ENCODE peak calls at places on chromosomes 3 and 15, in nine cellular contexts. One of them, this sample, is unnamed.

GRCh38 chr15:53837263-53837662 is 77.8 kb upstream of the WDR72 start:
- DNase-seq in mesothelial cell of epicardium: no peak
- DNase-seq in AG04450: no peak
- DNase-seq in Calu3: peak
- DNase-seq in epithelial cell of esophagus: peak
- DNase-seq in BJ: no peak
- DNase-seq in progenitor cell of endocrine pancreas: no peak
- DNase-seq in cardiac fibroblast: no peak
- DNase-seq in A549: peak
- DNase-seq in this sample: no peak

GRCh38 chr15:73082719-73083275 is 30.5 kb downstream of the NEO1 start:
- DNase-seq in mesothelial cell of epicardium: no peak
- DNase-seq in AG04450: no peak
- DNase-seq in Calu3: no peak
- DNase-seq in epithelial cell of esophagus: no peak
- DNase-seq in BJ: no peak
- DNase-seq in progenitor cell of endocrine pancreas: no peak
- DNase-seq in cardiac fibroblast: no peak
- DNase-seq in A549: no peak
- DNase-seq in this sample: no peak

GRCh38 chr3:63069780-63070540 is 194.7 kb upstream of the CADPS start:
- DNase-seq in mesothelial cell of epicardium: no peak
- DNase-seq in AG04450: no peak
- DNase-seq in Calu3: no peak
- DNase-seq in epithelial cell of esophagus: no peak
- DNase-seq in BJ: no peak
- DNase-seq in progenitor cell of endocrine pancreas: no peak
- DNase-seq in cardiac fibroblast: no peak
- DNase-seq in A549: no peak
- DNase-seq in this sample: no peak

GRCh38 chr3:55896155-55896554 is 409.0 kb upstream of the WNT5A start:
- DNase-seq in mesothelial cell of epicardium: no peak
- DNase-seq in AG04450: no peak
- DNase-seq in Calu3: no peak
- DNase-seq in epithelial cell of esophagus: no peak
- DNase-seq in BJ: no peak
- DNase-seq in progenitor cell of endocrine pancreas: no peak
- DNase-seq in cardiac fibroblast: no peak
- DNase-seq in A549: no peak
- DNase-seq in this sample: no peak

GRCh38 chr15:69311319-69311721 is 12.6 kb downstream of the PAQR5 start:
- DNase-seq in mesothelial cell of epicardium: no peak
- DNase-seq in AG04450: no peak
- DNase-seq in Calu3: no peak
- DNase-seq in epithelial cell of esophagus: no peak
- DNase-seq in BJ: no peak
- DNase-seq in progenitor cell of endocrine pancreas: no peak
- DNase-seq in cardiac fibroblast: peak
- DNase-seq in A549: peak
- DNase-seq in this sample: no peak

GRCh38 chr3:11510001-11510760 is 133.5 kb downstream of the VGLL4 start:
- DNase-seq in mesothelial cell of epicardium: no peak
- DNase-seq in AG04450: no peak
- DNase-seq in Calu3: no peak
- DNase-seq in epithelial cell of esophagus: no peak
- DNase-seq in BJ: no peak
- DNase-seq in progenitor cell of endocrine pancreas: no peak
- DNase-seq in cardiac fibroblast: no peak
- DNase-seq in A549: no peak
- DNase-seq in this sample: no peak

GRCh38 chr3:191378142-191378541 is 47.8 kb upstream of the UTS2B start:
- DNase-seq in mesothelial cell of epicardium: no peak
- DNase-seq in AG04450: no peak
- DNase-seq in Calu3: no peak
- DNase-seq in epithelial cell of esophagus: no peak
- DNase-seq in BJ: no peak
- DNase-seq in progenitor cell of endocrine pancreas: no peak
- DNase-seq in cardiac fibroblast: no peak
- DNase-seq in A549: no peak
- DNase-seq in this sample: no peak

GRCh38 chr3:169929830-169930519 is 18.6 kb downstream of the SAMD7 start:
- DNase-seq in mesothelial cell of epicardium: no peak
- DNase-seq in AG04450: no peak
- DNase-seq in Calu3: no peak
- DNase-seq in epithelial cell of esophagus: no peak
- DNase-seq in BJ: no peak
- DNase-seq in progenitor cell of endocrine pancreas: no peak
- DNase-seq in cardiac fibroblast: no peak
- DNase-seq in A549: no peak
- DNase-seq in this sample: no peak

GRCh38 chr15:73983211-73983727 is 8.8 kb downstream of the STOML1 start:
- DNase-seq in mesothelial cell of epicardium: no peak
- DNase-seq in AG04450: peak
- DNase-seq in Calu3: peak
- DNase-seq in epithelial cell of esophagus: peak
- DNase-seq in BJ: no peak
- DNase-seq in progenitor cell of endocrine pancreas: no peak
- DNase-seq in cardiac fibroblast: peak
- DNase-seq in A549: no peak
- DNase-seq in this sample: no peak

GRCh38 chr15:66684136-66684681 is 17.8 kb upstream of the SMAD6 start:
- DNase-seq in mesothelial cell of epicardium: no peak
- DNase-seq in AG04450: no peak
- DNase-seq in Calu3: no peak
- DNase-seq in epithelial cell of esophagus: peak
- DNase-seq in BJ: no peak
- DNase-seq in progenitor cell of endocrine pancreas: no peak
- DNase-seq in cardiac fibroblast: no peak
- DNase-seq in A549: no peak
- DNase-seq in this sample: no peak

GRCh38 chr15:95929232-95929846 is 401.2 kb upstream of the NR2F2 start:
- DNase-seq in mesothelial cell of epicardium: no peak
- DNase-seq in AG04450: no peak
- DNase-seq in Calu3: no peak
- DNase-seq in epithelial cell of esophagus: no peak
- DNase-seq in BJ: no peak
- DNase-seq in progenitor cell of endocrine pancreas: no peak
- DNase-seq in cardiac fibroblast: peak
- DNase-seq in A549: no peak
- DNase-seq in this sample: no peak

GRCh38 chr15:89187911-89188514 is 33.4 kb downstream of the RLBP1 start:
- DNase-seq in mesothelial cell of epicardium: no peak
- DNase-seq in AG04450: no peak
- DNase-seq in Calu3: no peak
- DNase-seq in epithelial cell of esophagus: no peak
- DNase-seq in BJ: no peak
- DNase-seq in progenitor cell of endocrine pancreas: no peak
- DNase-seq in cardiac fibroblast: no peak
- DNase-seq in A549: no peak
- DNase-seq in this sample: no peak

GRCh38 chr3:12508316-12508715 is 24.0 kb downstream of the TSEN2 start:
- DNase-seq in mesothelial cell of epicardium: no peak
- DNase-seq in AG04450: peak
- DNase-seq in Calu3: no peak
- DNase-seq in epithelial cell of esophagus: peak
- DNase-seq in BJ: peak
- DNase-seq in progenitor cell of endocrine pancreas: no peak
- DNase-seq in cardiac fibroblast: peak
- DNase-seq in A549: peak
- DNase-seq in this sample: peak

GRCh38 chr15:43868412-43868811 is 41.6 kb downstream of the WDR76 start:
- DNase-seq in mesothelial cell of epicardium: no peak
- DNase-seq in AG04450: no peak
- DNase-seq in Calu3: no peak
- DNase-seq in epithelial cell of esophagus: no peak
- DNase-seq in BJ: no peak
- DNase-seq in progenitor cell of endocrine pancreas: no peak
- DNase-seq in cardiac fibroblast: peak
- DNase-seq in A549: no peak
- DNase-seq in this sample: no peak

GRCh38 chr3:54573922-54574321 is 353.9 kb downstream of the LRTM1 start:
- DNase-seq in mesothelial cell of epicardium: no peak
- DNase-seq in AG04450: no peak
- DNase-seq in Calu3: no peak
- DNase-seq in epithelial cell of esophagus: no peak
- DNase-seq in BJ: no peak
- DNase-seq in progenitor cell of endocrine pancreas: no peak
- DNase-seq in cardiac fibroblast: no peak
- DNase-seq in A549: no peak
- DNase-seq in this sample: no peak

GRCh38 chr15:37893309-37893708 is 41.1 kb upstream of the TMCO5A start:
- DNase-seq in mesothelial cell of epicardium: no peak
- DNase-seq in AG04450: no peak
- DNase-seq in Calu3: no peak
- DNase-seq in epithelial cell of esophagus: no peak
- DNase-seq in BJ: no peak
- DNase-seq in progenitor cell of endocrine pancreas: no peak
- DNase-seq in cardiac fibroblast: no peak
- DNase-seq in A549: no peak
- DNase-seq in this sample: no peak

GRCh38 chr15:37888356-37888755 is 46.1 kb upstream of the TMCO5A start:
- DNase-seq in mesothelial cell of epicardium: no peak
- DNase-seq in AG04450: no peak
- DNase-seq in Calu3: no peak
- DNase-seq in epithelial cell of esophagus: no peak
- DNase-seq in BJ: no peak
- DNase-seq in progenitor cell of endocrine pancreas: no peak
- DNase-seq in cardiac fibroblast: no peak
- DNase-seq in A549: no peak
- DNase-seq in this sample: no peak

GRCh38 chr15:37891754-37892368 is 42.6 kb upstream of the TMCO5A start:
- DNase-seq in mesothelial cell of epicardium: no peak
- DNase-seq in AG04450: peak
- DNase-seq in Calu3: no peak
- DNase-seq in epithelial cell of esophagus: peak
- DNase-seq in BJ: no peak
- DNase-seq in progenitor cell of endocrine pancreas: no peak
- DNase-seq in cardiac fibroblast: peak
- DNase-seq in A549: peak
- DNase-seq in this sample: no peak
- TF ChIP-seq CTCF in mesothelial cell of epicardium: peak
- TF ChIP-seq CTCF in AG04450: peak
- TF ChIP-seq CTCF in Calu3: no peak
- TF ChIP-seq CTCF in epithelial cell of esophagus: peak
- TF ChIP-seq CTCF in BJ: peak
- TF ChIP-seq CTCF in progenitor cell of endocrine pancreas: peak
- TF ChIP-seq CTCF in cardiac fibroblast: peak
- TF ChIP-seq CTCF in A549: peak
- TF ChIP-seq CTCF in this sample: peak

DNA sequence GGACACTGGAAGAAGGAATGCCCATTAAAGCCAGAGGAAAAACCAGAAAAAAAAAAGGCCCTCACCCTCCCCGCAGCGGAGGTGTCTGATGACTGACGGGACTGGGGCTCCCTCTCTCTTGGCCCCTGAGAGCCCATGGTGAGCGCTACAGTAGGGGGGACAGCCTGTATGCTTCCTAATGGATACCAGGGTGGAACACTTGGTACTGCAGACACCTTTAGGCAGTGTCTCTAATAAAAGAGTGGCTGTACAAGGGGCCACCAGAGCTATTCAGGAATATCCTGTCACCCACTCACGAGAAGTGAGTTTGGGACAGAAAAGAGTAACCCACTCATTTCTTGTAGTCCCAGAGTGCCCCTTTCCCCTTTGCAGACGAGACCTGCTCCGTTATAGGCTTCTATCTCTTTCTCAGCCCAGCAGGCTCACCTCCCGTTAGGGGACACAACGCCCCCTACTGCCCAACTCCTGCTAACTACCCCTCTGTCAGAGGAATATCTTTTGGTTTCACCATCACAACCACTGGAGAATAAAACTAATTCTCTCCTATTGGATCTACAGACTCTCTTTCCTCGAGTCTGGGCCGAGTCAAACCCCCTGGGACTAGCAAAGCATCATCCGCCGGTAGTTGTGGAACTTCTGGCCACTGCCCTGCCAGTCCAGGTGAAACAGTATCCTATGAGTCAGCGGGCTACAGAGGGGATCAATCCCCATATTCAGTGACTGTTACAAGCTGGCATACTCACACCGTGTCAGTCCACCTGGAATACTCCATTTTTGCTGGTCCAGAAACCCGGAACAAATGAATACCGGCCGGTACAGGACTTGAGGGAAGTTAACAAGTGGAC is 40.8 kb downstream of the ZBTB11 start:
- DNase-seq in mesothelial cell of epicardium: peak
- DNase-seq in AG04450: no peak
- DNase-seq in Calu3: peak
- DNase-seq in epithelial cell of esophagus: peak
- DNase-seq in BJ: no peak
- DNase-seq in progenitor cell of endocrine pancreas: peak
- DNase-seq in cardiac fibroblast: peak
- DNase-seq in A549: peak
- DNase-seq in this sample: no peak
- TF ChIP-seq CTCF in mesothelial cell of epicardium: peak
- TF ChIP-seq CTCF in AG04450: peak
- TF ChIP-seq CTCF in Calu3: peak
- TF ChIP-seq CTCF in epithelial cell of esophagus: peak
- TF ChIP-seq CTCF in BJ: peak
- TF ChIP-seq CTCF in progenitor cell of endocrine pancreas: peak
- TF ChIP-seq CTCF in cardiac fibroblast: peak
- TF ChIP-seq CTCF in A549: peak
- TF ChIP-seq CTCF in this sample: peak

GRCh38 chr3:10289785-10290355 is 2.9 kb downstream of the GHRL start:
- DNase-seq in mesothelial cell of epicardium: no peak
- DNase-seq in AG04450: no peak
- DNase-seq in Calu3: no peak
- DNase-seq in epithelial cell of esophagus: no peak
- DNase-seq in BJ: no peak
- DNase-seq in progenitor cell of endocrine pancreas: no peak
- DNase-seq in cardiac fibroblast: no peak
- DNase-seq in A549: no peak
- DNase-seq in this sample: no peak
- TF ChIP-seq CTCF in mesothelial cell of epicardium: no peak
- TF ChIP-seq CTCF in AG04450: no peak
- TF ChIP-seq CTCF in Calu3: no peak
- TF ChIP-seq CTCF in epithelial cell of esophagus: no peak
- TF ChIP-seq CTCF in BJ: no peak
- TF ChIP-seq CTCF in progenitor cell of endocrine pancreas: no peak
- TF ChIP-seq CTCF in cardiac fibroblast: no peak
- TF ChIP-seq CTCF in A549: no peak
- TF ChIP-seq CTCF in this sample: no peak

GRCh38 chr3:78201066-78201465 is 1161.2 kb downstream of the ROBO2 start:
- DNase-seq in mesothelial cell of epicardium: no peak
- DNase-seq in AG04450: no peak
- DNase-seq in Calu3: no peak
- DNase-seq in epithelial cell of esophagus: no peak
- DNase-seq in BJ: no peak
- DNase-seq in progenitor cell of endocrine pancreas: no peak
- DNase-seq in cardiac fibroblast: peak
- DNase-seq in A549: no peak
- DNase-seq in this sample: no peak

DNA sequence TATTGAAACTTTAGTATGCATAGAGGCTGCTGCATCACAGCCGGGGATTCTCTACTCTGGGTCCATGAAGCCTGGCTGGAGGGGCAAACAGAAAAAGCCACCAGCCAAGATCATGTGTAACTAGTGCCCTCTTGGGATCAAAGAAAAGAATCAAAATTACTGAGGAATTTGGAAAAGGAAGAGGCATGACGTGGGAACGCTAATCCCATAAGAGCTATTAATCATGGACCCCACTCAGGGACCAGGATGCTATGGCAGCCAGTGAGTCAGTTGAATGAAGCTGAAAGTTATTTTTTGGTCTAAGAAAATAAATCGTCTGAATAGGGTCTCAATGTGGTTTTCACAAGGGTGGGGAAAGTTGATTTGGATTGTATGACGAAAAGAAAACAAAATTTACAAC is 1165.1 kb downstream of the ROBO2 start:
- DNase-seq in mesothelial cell of epicardium: no peak
- DNase-seq in AG04450: peak
- DNase-seq in Calu3: peak
- DNase-seq in epithelial cell of esophagus: peak
- DNase-seq in BJ: peak
- DNase-seq in progenitor cell of endocrine pancreas: no peak
- DNase-seq in cardiac fibroblast: peak
- DNase-seq in A549: no peak
- DNase-seq in this sample: peak
- TF ChIP-seq CTCF in mesothelial cell of epicardium: no peak
- TF ChIP-seq CTCF in AG04450: peak
- TF ChIP-seq CTCF in Calu3: no peak
- TF ChIP-seq CTCF in epithelial cell of esophagus: no peak
- TF ChIP-seq CTCF in BJ: peak
- TF ChIP-seq CTCF in progenitor cell of endocrine pancreas: no peak
- TF ChIP-seq CTCF in cardiac fibroblast: no peak
- TF ChIP-seq CTCF in A549: no peak
- TF ChIP-seq CTCF in this sample: no peak

This sample was measured in kidney epithelial cell.